ENCODE peak calls at places on chromosomes 1 and 21, in seven cellular contexts. M, T, Q, W, U, X and Y are unnamed samples.

GRCh38 chr1:201319631-201320030 is 36.3 kb downstream of the PKP1 start:
- DNase-seq in W (no peak), M (no peak), Q (no peak), U (no peak), T (no peak), X (no peak), Y (no peak)

GRCh38 chr1:203263496-203263895 is 34.0 kb upstream of the CHIT1 start:
- DNase-seq in W (no peak), U (no peak), X (no peak), T (no peak), M (no peak), Q (no peak), Y (no peak)

GRCh38 chr1:32774950-32775634 is 42.1 kb downstream of the YARS1 start:
- DNase-seq in X (no peak), U (no peak), M (no peak), T (peak), Q (peak), W (peak), Y (peak)

GRCh38 chr1:172383541-172383940 is 36.9 kb upstream of the C1orf105 start:
- DNase-seq in M (no peak), U (no peak), W (no peak), Q (peak), T (no peak), X (no peak), Y (peak)

GRCh38 chr1:184218436-184218835 is 166.9 kb downstream of the TSEN15 start:
- DNase-seq in M (no peak), U (no peak), X (no peak), T (no peak), Q (no peak), W (peak), Y (no peak)

GRCh38 chr1:180291004-180291403 is 60.9 kb downstream of the LHX4 start:
- DNase-seq in W (no peak), U (no peak), X (no peak), Q (peak), M (no peak), T (no peak), Y (peak)

GRCh38 chr1:175188936-175189335 is 3.6 kb downstream of the KIAA0040 start:
- DNase-seq in W (no peak), Q (no peak), X (peak), U (peak), T (no peak), M (peak), Y (no peak)

GRCh38 chr1:187630653-187631380 is 802.1 kb downstream of the PLA2G4A start:
- DNase-seq in W (no peak), T (no peak), U (no peak), Q (no peak), X (no peak), M (no peak), Y (no peak)

GRCh38 chr1:248811514-248812490 is 13.9 kb downstream of the SH3BP5L start:
- DNase-seq in M (no peak), Q (no peak), U (no peak), X (no peak), W (no peak), T (no peak), Y (no peak)

GRCh38 chr1:8962812-8963669 is 17.4 kb downstream of the CA6 start:
- DNase-seq in M (no peak), Q (peak), T (peak), U (peak), W (no peak), X (peak), Y (no peak)

GRCh38 chr1:21956720-21957552 is 19.8 kb upstream of the HSPG2 start:
- DNase-seq in W (peak), X (peak), U (peak), M (peak), Q (peak), T (no peak), Y (peak)

GRCh38 chr1:60765204-60765603 is 317.2 kb upstream of the NFIA start:
- DNase-seq in W (peak), Q (peak), T (peak), U (no peak), X (peak), M (no peak), Y (no peak)

GRCh38 chr1:11525151-11525505 is 46.2 kb downstream of the DISP3 start:
- DNase-seq in M (no peak), W (no peak), U (no peak), T (no peak), X (no peak), Q (no peak), Y (no peak)

GRCh38 chr21:15669247-15669646 is 60.5 kb upstream of the USP25 start:
- DNase-seq in M (no peak), Q (peak), X (no peak), W (no peak), T (no peak), U (no peak), Y (peak)

GRCh38 chr1:67618285-67619018 is 66.5 kb upstream of the GADD45A start:
- DNase-seq in M (no peak), T (peak), X (no peak), Q (peak), W (no peak), U (no peak), Y (peak)

GRCh38 chr1:234667891-234668576 is 58.1 kb upstream of the IRF2BP2 start:
- DNase-seq in U (no peak), X (no peak), W (no peak), T (no peak), Q (no peak), M (no peak), Y (no peak)

GRCh38 chr1:219587817-219588561 is 24.9 kb downstream of the ZC3H11B start:
- DNase-seq in Q (peak), U (no peak), X (peak), W (no peak), T (peak), M (no peak), Y (peak)

GRCh38 chr1:210477328-210477924 is 148.7 kb downstream of the HHAT start:
- DNase-seq in U (no peak), Q (peak), M (no peak), W (no peak), T (no peak), X (no peak), Y (peak)

GRCh38 chr1:43312638-43313515 is 12.1 kb downstream of the TIE1 start:
- DNase-seq in T (no peak), X (no peak), Q (no peak), W (no peak), M (no peak), U (no peak), Y (no peak)